ENCODE peak calls at places on chromosomes 11 and 22, in ten cellular contexts. T is renal cortical epithelial cell; U is SK-N-DZ; C is lower lobe of right lung; F is stimulated activated naive CD8-positive, alpha-beta T cell treated with anti-CD3 and anti-CD28 coated beads, Interleukin-15, Interleukin-2, amounts not matched to agents 100 U/mL and 50 U/mL, for 24 hours; I is EH; Y is GM10248; L is hepatic stellate cell; S is EL; R is stomach. A is an unnamed sample.

GRCh38 chr11:67998150-67999045 is 5.5 kb downstream of the UNC93B1 start:
- DNase-seq in R (no peak), U (no peak), S (no peak), L (no peak), F (no peak), Y (no peak), T (no peak), I (no peak), C (peak; percentile 41), A (no peak)

GRCh38 chr22:24486501-24486921 is 8.6 kb upstream of the UPB1 start:
- DNase-seq in S (peak; percentile 90), I (peak; percentile 92), T (peak; percentile 72), C (no peak), L (peak; percentile 69), R (no peak), F (no peak), U (no peak), Y (no peak), A (peak; percentile 39)

GRCh38 chr11:120400564-120401364 is 64.6 kb downstream of the ARHGEF12 start:
- DNase-seq in Y (no peak), L (peak; percentile 58), T (peak; percentile 99), U (no peak), R (no peak), S (peak; percentile 97), I (peak; percentile 98), C (no peak), F (no peak), A (peak; percentile 80)

GRCh38 chr11:110491577-110492352 is 62.0 kb downstream of the FDX1 start:
- DNase-seq in T (peak; percentile 45), U (peak; percentile 50), I (no peak), L (no peak), S (no peak), F (no peak), C (no peak), R (no peak), Y (no peak), A (no peak)

GRCh38 chr11:86335131-86335768 is 33.2 kb downstream of the HIKESHI start:
- DNase-seq in L (no peak), Y (no peak), S (no peak), I (peak; percentile 44), F (no peak), C (no peak), R (no peak), T (no peak), U (no peak), A (no peak)

GRCh38 chr11:78310500-78310909 is 107.1 kb downstream of the GAB2 start:
- DNase-seq in Y (peak; percentile 79), L (peak; percentile 62), F (no peak), U (no peak), T (no peak), C (no peak), R (peak; percentile 31), S (no peak), I (peak; percentile 32), A (no peak)

GRCh38 chr11:68870470-68870869 is 28.8 kb upstream of the CPT1A start:
- DNase-seq in Y (no peak), C (no peak), U (no peak), T (no peak), L (no peak), S (peak; percentile 26), F (no peak), R (no peak), I (peak; percentile 40), A (no peak)

GRCh38 chr22:35524966-35525686 is 15.5 kb upstream of the RASD2 start:
- DNase-seq in R (no peak), T (no peak), C (no peak), S (no peak), U (peak; percentile 81), Y (no peak), I (no peak), L (no peak), F (no peak), A (no peak)

GRCh38 chr11:131622193-131622592 is 251.8 kb downstream of the NTM start:
- DNase-seq in C (no peak), R (no peak), L (no peak), S (no peak), F (no peak), I (no peak), T (no peak), U (no peak), Y (no peak), A (no peak)

GRCh38 chr11:87281496-87281895 is 243.8 kb downstream of the TMEM135 start:
- DNase-seq in I (peak; percentile 41), S (peak; percentile 34), R (no peak), Y (no peak), L (peak; percentile 43), U (no peak), F (no peak), C (no peak), T (no peak), A (no peak)

GRCh38 chr11:120674537-120674936 is 163.0 kb downstream of the GRIK4 start:
- DNase-seq in L (no peak), I (peak; percentile 53), R (no peak), S (peak; percentile 71), T (peak; percentile 92), Y (no peak), C (no peak), F (no peak), U (no peak), A (no peak)

GRCh38 chr11:112277937-112278336 is 17.3 kb upstream of the PLET1 start:
- DNase-seq in L (no peak), S (peak; percentile 58), I (peak; percentile 70), F (no peak), U (no peak), R (no peak), C (no peak), Y (no peak), T (peak; percentile 84), A (no peak)

GRCh38 chr11:46920709-46921108 is 2.4 kb upstream of the LRP4 start:
- DNase-seq in F (no peak), Y (no peak), U (no peak), L (peak; percentile 97), I (peak; percentile 99), R (no peak), S (peak; percentile 97), C (no peak), T (peak; percentile 99), A (peak; percentile 97)

GRCh38 chr22:50305658-50306566 is 1.5 kb downstream of the PLXNB2 start:
- DNase-seq in L (peak; percentile 99), R (peak; percentile 88), F (peak; percentile 35), C (peak; percentile 93), U (no peak), T (peak; percentile 94), Y (peak; percentile 70), S (peak; percentile 98), I (peak; percentile 98), A (peak; percentile 99)

GRCh38 chr11:14373941-14374646 is 15.1 kb upstream of the RRAS2 start:
- DNase-seq in U (no peak), T (peak; percentile 77), Y (no peak), C (no peak), L (no peak), S (peak; percentile 85), I (peak; percentile 88), F (no peak), R (peak; percentile 29), A (peak; percentile 87)

GRCh38 chr11:116879789-116880402 is 42.5 kb upstream of the APOA1 start:
- DNase-seq in F (no peak), C (no peak), R (no peak), L (peak; percentile 64), U (peak; percentile 24), Y (peak; percentile 68), I (peak; percentile 76), S (peak; percentile 65), T (peak; percentile 85), A (no peak)

A was measured in MG63.